ENCODE peak calls at places on chromosomes 6 and 20, in eight cellular contexts. N is CD8-positive, alpha-beta T cell; J is EL; Q is hypothalamus; I is stimulated activated CD4-positive, alpha-beta T cell treated with anti-CD3 and anti-CD28 coated beads, Interleukin-12 subunit alpha, Interleukin-12 subunit beta, amount 100 ng/mL, for 48 hours; K is CD14-positive monocyte; B is ascending aorta; H is iPS DF 6.9. D is an unnamed sample.

GRCh38 chr20:63982937-63983336 is 2.0 kb downstream of the PRPF6 start:
- DNase-seq in N (no peak), J (no peak), Q (no peak), I (no peak), K (no peak), B (no peak), H (no peak), D (no peak)

GRCh38 chr6:47718571-47718970 is 20.2 kb downstream of the ADGRF4 start:
- DNase-seq in N (no peak), J (no peak), Q (no peak), I (no peak), K (no peak), B (no peak), H (no peak), D (no peak)

GRCh38 chr20:37245671-37246237 is 15.9 kb downstream of the GHRH start:
- DNase-seq in N (no peak), J (no peak), Q (no peak), I (no peak), K (no peak), B (no peak), H (no peak), D (no peak)

GRCh38 chr6:56381852-56382251 is 134.5 kb upstream of the COL21A1 start:
- DNase-seq in N (no peak), J (peak), Q (no peak), I (no peak), K (no peak), B (no peak), H (no peak), D (no peak)

GRCh38 chr6:19535351-19535750 is 301.8 kb upstream of the ID4 start:
- DNase-seq in N (no peak), J (no peak), Q (no peak), I (no peak), K (no peak), B (no peak), H (no peak), D (no peak)

GRCh38 chr20:23317081-23317480 is 33.5 kb upstream of the NXT1 start:
- DNase-seq in N (no peak), J (no peak), Q (no peak), I (no peak), K (no peak), B (no peak), H (no peak), D (no peak)

GRCh38 chr20:34621383-34622367 is 55.2 kb downstream of the PIGU start:
- DNase-seq in N (no peak), J (peak), Q (no peak), I (no peak), K (no peak), B (no peak), H (no peak), D (no peak)

GRCh38 chr20:42938486-42939205 is 251.1 kb downstream of the PTPRT start:
- DNase-seq in N (no peak), J (no peak), Q (no peak), I (no peak), K (no peak), B (no peak), H (no peak), D (no peak)

GRCh38 chr6:5671162-5671561 is 335.6 kb downstream of the NRN1 start:
- DNase-seq in N (no peak), J (peak), Q (no peak), I (no peak), K (peak), B (no peak), H (no peak), D (peak)

GRCh38 chr6:38730136-38730862 is 15.2 kb downstream of the DNAH8 start:
- DNase-seq in N (no peak), J (no peak), Q (no peak), I (no peak), K (no peak), B (no peak), H (no peak), D (no peak)

D was measured in GM19239.